ENCODE peak calls at places on chromosomes 13 and 19, in four cellular contexts. F, C, N and V are unnamed samples.

GRCh38 chr19:34075661-34076091 is 96.6 kb upstream of the LSM14A start:
- DNase-seq in C (no peak), F (no peak), N (no peak), V (no peak)

GRCh38 chr19:4144666-4145261 is 8.7 kb upstream of the CREB3L3 start:
- DNase-seq in N (peak), F (no peak), C (peak), V (no peak)

GRCh38 chr19:14056741-14057356 is 5.0 kb downstream of the PALM3 start:
- DNase-seq in N (no peak), C (peak), F (peak), V (no peak)

GRCh38 chr13:40217675-40218074 is 448.8 kb downstream of the FOXO1 start:
- DNase-seq in C (no peak), F (no peak), N (no peak), V (no peak)

GRCh38 chr19:2428027-2428690 is 773 bp upstream of the TIMM13 start:
- DNase-seq in C (peak), F (peak), N (no peak), V (peak)

GRCh38 chr13:22451345-22451744 is 729.4 kb upstream of the SGCG start:
- DNase-seq in N (peak), F (peak), C (no peak), V (peak)

GRCh38 chr13:46831588-46832194 is 34.7 kb upstream of the ESD start:
- DNase-seq in N (peak), C (peak), F (peak), V (peak)

GRCh38 chr19:16828990-16829821 is at the start of gene SIN3B:
- DNase-seq in F (peak), C (peak), N (peak), V (peak)

GRCh38 chr19:57947419-57948134 is at the start of gene ZNF256:
- DNase-seq in C (peak), N (peak), F (peak), V (peak)

GRCh38 chr13:112354330-112355273 is 21.6 kb upstream of the SPACA7 start:
- DNase-seq in C (no peak), N (no peak), F (no peak), V (no peak)

GRCh38 chr13:81664872-81665271 is 1323.9 kb upstream of the SPRY2 start:
- DNase-seq in C (no peak), F (no peak), N (no peak), V (no peak)

GRCh38 chr13:30129411-30129810 is 177.9 kb downstream of the KATNAL1 start:
- DNase-seq in C (no peak), F (no peak), N (no peak), V (no peak)

GRCh38 chr19:38653028-38653571 is 5.7 kb downstream of the ACTN4 start:
- DNase-seq in F (no peak), C (no peak), N (peak), V (no peak)
- TF ChIP-seq EZH2phosphoT487 in F (no peak), C (no peak), N (no peak), V (no peak)

DNA sequence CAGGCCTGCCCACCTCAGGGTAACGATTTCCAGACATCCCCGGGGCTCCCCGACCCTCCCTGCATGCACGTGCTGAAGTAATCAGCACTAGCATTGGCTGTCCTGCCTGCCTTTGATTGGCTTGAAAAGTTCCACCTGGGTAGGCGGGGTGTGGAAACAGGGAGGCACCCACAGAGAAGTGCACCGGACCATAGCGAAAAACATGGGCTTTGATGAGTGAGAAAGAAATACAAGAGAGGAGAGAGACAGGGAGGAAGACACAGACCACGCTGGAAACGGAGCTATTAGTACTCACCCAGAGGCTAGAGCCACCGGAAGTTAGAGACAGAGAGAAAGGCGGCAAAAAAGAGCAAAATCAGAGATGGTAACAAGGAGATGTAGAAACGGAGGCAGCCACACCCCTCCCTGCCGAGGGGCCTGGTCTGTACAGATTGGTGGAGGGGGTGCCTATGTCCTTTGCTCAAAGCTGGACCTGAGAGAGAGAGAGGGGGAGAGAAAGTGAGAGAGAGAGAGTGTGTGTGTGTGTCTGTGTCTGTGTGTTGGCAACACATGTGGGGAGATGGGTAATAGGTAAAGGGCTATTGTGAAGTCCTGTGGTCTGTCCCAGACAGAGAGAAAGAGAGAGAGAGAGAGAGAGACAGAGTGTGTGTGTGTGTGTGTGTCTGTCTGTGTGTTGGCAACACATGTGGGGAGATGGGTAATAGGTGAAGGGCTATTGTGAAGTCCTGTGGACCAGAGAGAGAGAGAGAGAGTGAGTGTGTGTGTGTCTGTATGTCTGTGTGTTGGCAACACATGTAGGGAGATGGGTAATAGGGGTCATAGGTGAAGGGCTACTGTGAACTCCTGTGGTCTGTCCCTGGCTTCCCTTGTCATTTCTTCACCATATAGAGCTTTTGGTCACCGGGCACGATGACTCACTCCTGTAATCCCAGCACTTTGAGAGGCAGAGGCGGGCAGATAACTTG is 2.9 kb downstream of the CGB3 start:
- DNase-seq in N (no peak), F (no peak), C (peak), V (no peak)
- TF ChIP-seq EZH2phosphoT487 in N (no peak), F (no peak), C (no peak), V (no peak)

GRCh38 chr19:48897181-48897580 is 1.4 kb downstream of the TULP2 start:
- DNase-seq in F (no peak), N (no peak), C (no peak), V (no peak)

GRCh38 chr19:48905664-48906063 is 5.6 kb downstream of the NUCB1 start:
- DNase-seq in C (no peak), N (no peak), F (no peak), V (no peak)

GRCh38 chr19:48899781-48900476 is at the start of gene NUCB1:
- DNase-seq in F (peak), C (peak), N (peak), V (peak)

GRCh38 chr19:48896191-48896720 is 2.3 kb downstream of the TULP2 start:
- DNase-seq in C (peak), N (peak), F (peak), V (peak)

GRCh38 chr19:48900477-48901452 is 653 bp downstream of the NUCB1 start:
- DNase-seq in C (peak), N (no peak), F (peak), V (no peak)
- TF ChIP-seq EZH2phosphoT487 in C (no peak), N (no peak), F (no peak), V (no peak)

DNA sequence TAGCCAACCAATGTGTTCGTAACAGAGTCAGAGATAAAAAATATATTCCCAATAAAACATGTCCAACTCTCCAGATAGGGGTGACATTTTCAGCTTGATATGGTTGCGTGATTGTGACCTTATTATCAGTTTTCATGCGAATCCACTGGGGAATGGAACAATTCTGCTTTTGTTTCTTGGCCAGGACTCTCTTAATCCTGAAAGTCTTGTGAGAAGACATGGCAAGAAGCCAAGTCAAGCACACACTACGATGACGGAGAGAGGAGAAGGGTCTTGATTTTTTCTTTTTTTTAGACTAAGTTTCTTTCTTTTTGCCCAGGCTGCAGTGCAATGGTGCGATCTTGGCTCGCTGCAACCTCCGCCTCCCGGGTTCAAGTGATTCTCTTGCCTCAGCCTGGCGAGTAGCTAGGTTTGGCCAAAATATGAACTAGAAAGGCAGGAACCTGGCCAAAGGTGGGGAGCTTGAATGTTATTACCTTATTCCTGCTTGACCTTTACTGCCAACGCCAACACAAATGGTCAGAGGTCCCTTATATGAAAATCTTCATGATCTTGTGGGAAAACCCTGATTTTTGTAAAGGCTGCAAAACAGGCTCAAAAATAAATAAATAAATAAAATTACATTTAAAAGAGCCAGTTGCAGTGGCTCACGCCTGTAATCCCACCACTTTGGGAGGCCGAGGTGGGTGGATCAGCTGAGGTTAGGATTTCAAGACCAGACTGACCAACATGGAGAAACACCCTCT is 14.5 kb downstream of the ZNF816 start:
- DNase-seq in N (no peak), C (no peak), F (no peak), V (no peak)
- TF ChIP-seq EZH2phosphoT487 in N (no peak), C (no peak), F (no peak), V (no peak)

GRCh38 chr19:45472557-45473365 is 5.0 kb downstream of the FOSB start:
- DNase-seq in C (no peak), N (peak), F (peak), V (peak)
- TF ChIP-seq EZH2phosphoT487 in C (no peak), N (no peak), F (no peak), V (no peak)

GRCh38 chr13:100131863-100132574 is 43.1 kb downstream of the PCCA start:
- DNase-seq in F (no peak), N (peak), C (peak), V (no peak)
- TF ChIP-seq EZH2phosphoT487 in F (no peak), N (no peak), C (no peak), V (no peak)